ENCODE peak calls at places on chromosomes 3 and 15, in eight cellular contexts. R, B, I, E, V, J, Y and M are unnamed samples.

GRCh38 chr3:192745150-192745549 is 17.8 kb upstream of the FGF12 start:
- DNase-seq in V (no peak), R (no peak), Y (no peak), E (no peak), B (no peak), I (no peak), J (no peak), M (no peak)

GRCh38 chr15:90956551-90957104 is 1.9 kb downstream of the RCCD1 start:
- DNase-seq in V (peak), Y (no peak), I (no peak), J (peak), E (peak), B (peak), R (no peak), M (peak)

GRCh38 chr3:47385007-47385406 is 4.2 kb downstream of the PTPN23 start:
- DNase-seq in V (no peak), I (no peak), Y (no peak), R (peak), E (no peak), J (no peak), B (peak), M (no peak)

GRCh38 chr15:85691350-85692240 is 103.1 kb downstream of the KLHL25 start:
- DNase-seq in J (no peak), B (no peak), I (peak), V (no peak), Y (no peak), R (no peak), E (no peak), M (no peak)

GRCh38 chr3:100954199-100954935 is 38.9 kb downstream of the ABI3BP start:
- DNase-seq in J (no peak), R (no peak), I (no peak), B (peak), Y (no peak), E (no peak), V (no peak), M (no peak)

GRCh38 chr3:83928391-83928790 is 1030.4 kb upstream of the CADM2 start:
- DNase-seq in I (no peak), V (peak), B (no peak), J (peak), R (peak), Y (peak), E (peak), M (peak)

GRCh38 chr3:18795078-18795477 is 353.2 kb upstream of the KCNH8 start:
- DNase-seq in V (no peak), J (no peak), R (no peak), I (no peak), B (no peak), E (no peak), Y (no peak), M (no peak)

GRCh38 chr3:45499529-45499928 is 95.0 kb upstream of the LIMD1 start:
- DNase-seq in R (peak), J (no peak), E (peak), Y (peak), I (no peak), B (peak), V (no peak), M (peak)

GRCh38 chr3:58868101-58868779 is 181.6 kb downstream of the CFAP20DC start:
- DNase-seq in B (no peak), V (no peak), J (no peak), Y (no peak), I (no peak), E (no peak), R (no peak), M (no peak)

GRCh38 chr15:28098766-28099554 is at the start of gene OCA2:
- DNase-seq in V (peak), Y (peak), B (peak), J (peak), I (no peak), E (peak), R (peak), M (peak)

GRCh38 chr3:68705695-68706429 is 226.5 kb downstream of the TAFA4 start:
- DNase-seq in R (no peak), J (no peak), B (no peak), V (no peak), E (no peak), I (no peak), Y (no peak), M (no peak)

GRCh38 chr3:116378077-116378476 is 67.2 kb downstream of the LSAMP start:
- DNase-seq in I (no peak), J (no peak), V (no peak), R (no peak), B (no peak), Y (no peak), E (no peak), M (no peak)

GRCh38 chr15:91953432-91953831 is 99.9 kb downstream of the SLCO3A1 start:
- DNase-seq in E (no peak), Y (no peak), B (no peak), J (no peak), V (no peak), I (no peak), R (no peak), M (no peak)

DNA sequence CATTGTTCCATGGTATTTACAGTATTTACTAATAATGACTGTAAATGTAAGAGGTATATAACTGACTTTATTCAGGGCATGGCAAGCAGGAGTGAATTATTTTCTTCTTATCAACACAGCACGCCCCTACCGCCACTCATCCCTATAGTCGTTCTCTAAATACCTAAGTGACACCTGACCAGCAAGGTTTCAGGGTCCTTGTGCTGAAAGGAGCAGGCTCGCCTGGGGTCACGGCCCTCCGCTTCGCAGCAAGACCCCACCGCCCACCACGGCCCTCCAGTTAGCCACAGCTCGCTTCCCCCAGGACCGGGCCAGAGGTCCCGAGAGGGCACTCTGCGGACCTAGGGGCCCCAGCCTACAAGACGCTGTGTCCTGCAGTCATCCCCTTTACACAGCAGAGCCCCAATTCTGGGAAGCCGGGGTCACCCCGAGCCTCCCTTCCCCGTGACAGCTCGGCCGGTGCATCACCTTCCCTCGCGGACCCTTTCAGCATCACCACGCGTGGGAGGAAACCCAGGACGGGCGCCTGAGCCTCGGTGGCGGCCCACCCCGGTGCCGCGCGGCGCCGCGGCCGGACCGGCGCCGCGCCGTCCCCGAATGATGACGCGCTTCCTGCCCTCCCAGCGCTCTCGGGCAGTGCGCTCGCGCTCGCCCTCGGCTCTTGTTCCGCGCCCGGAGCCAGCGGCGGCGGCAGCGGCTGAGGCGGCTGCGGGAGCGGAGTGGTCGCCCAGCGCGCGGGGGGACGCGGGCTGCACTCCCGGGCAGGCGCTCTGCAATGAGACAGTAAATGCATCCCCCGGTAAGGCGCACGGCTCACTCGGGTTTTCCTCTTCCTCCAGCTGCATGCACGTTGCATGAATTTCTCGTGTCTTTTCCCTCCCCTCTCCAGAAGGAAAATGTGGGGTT is 225.1 kb upstream of the C2CD4B start:
- DNase-seq in Y (peak), E (peak), B (peak), J (peak), V (peak), I (no peak), R (peak), M (peak)
- TF ChIP-seq USF2 in Y (no peak), E (no peak), B (no peak), J (no peak), V (no peak), I (no peak), R (no peak), M (no peak)

GRCh38 chr15:74787251-74788041 is 5.6 kb downstream of the CSK start:
- DNase-seq in B (peak), I (peak), Y (peak), J (peak), E (peak), V (peak), R (no peak), M (peak)
- TF ChIP-seq USF2 in B (no peak), I (no peak), Y (no peak), J (no peak), E (no peak), V (no peak), R (no peak), M (no peak)

DNA sequence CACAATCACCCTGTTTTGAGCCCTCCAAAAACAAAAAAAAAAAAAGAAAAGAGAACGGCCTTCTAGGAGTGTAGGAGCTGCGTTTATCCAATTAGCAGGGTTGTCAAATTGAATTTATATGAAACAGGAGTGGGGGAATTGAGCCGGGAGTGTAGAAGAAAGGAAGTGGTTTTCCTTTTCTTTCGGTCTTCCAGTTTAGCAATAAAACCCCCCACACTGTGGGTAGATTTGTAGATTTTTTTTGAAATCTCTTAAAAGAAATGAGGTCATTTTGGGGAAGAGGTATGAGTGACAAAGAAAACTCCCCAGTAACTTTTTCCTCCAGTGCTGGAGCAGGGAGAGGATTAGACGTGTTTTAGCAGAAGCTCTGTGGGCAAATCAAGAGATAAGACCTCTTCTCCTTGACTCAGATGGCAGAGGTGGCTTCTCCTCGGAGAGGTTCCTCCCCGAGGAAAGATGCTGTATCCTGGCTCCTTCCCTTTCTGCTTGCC is 30.8 kb downstream of the BOC start:
- DNase-seq in J (no peak), E (no peak), B (peak), R (no peak), I (no peak), V (no peak), Y (no peak), M (no peak)
- TF ChIP-seq USF2 in J (no peak), E (no peak), B (no peak), R (no peak), I (no peak), V (no peak), Y (no peak), M (no peak)

DNA sequence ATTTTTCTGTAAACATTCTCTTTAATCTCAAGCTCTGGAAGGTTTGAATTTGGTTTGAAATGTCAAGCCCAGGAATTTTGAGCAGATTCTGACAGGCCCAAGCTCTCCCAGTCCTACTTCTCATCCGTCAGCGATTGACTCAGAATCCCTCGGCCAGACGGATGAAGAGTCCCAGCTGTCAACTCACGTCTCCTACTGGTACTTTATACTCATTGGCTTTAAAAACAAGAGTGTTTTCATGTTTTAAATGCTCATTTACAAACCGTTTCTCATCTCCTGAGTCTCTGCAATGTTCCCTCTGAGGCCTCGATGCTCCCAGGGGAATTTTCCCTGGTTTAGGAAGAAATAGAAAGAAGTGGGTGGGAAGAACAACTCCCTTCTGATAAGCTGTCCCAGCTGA is 478.1 kb upstream of the DPH6 start:
- DNase-seq in R (no peak), Y (no peak), I (no peak), J (no peak), E (no peak), V (no peak), B (peak), M (no peak)
- TF ChIP-seq USF2 in R (no peak), Y (no peak), I (no peak), J (no peak), E (no peak), V (no peak), B (no peak), M (no peak)

GRCh38 chr3:15102256-15102655 is 3.3 kb upstream of the RBSN start:
- DNase-seq in E (no peak), V (no peak), Y (no peak), J (no peak), R (no peak), B (no peak), I (no peak), M (no peak)

GRCh38 chr3:15099364-15100098 is 583 bp upstream of the RBSN start:
- DNase-seq in E (no peak), I (no peak), Y (no peak), B (no peak), R (no peak), J (no peak), V (no peak), M (peak)

GRCh38 chr3:15097889-15098288 is 1.1 kb downstream of the RBSN start:
- DNase-seq in R (no peak), J (no peak), I (peak), E (no peak), V (no peak), Y (peak), B (no peak), M (no peak)

GRCh38 chr3:15096026-15096425 is 2.9 kb downstream of the RBSN start:
- DNase-seq in R (no peak), E (no peak), B (no peak), V (no peak), J (no peak), I (no peak), Y (no peak), M (no peak)

GRCh38 chr3:15098503-15099363 is at the start of gene RBSN:
- DNase-seq in E (peak), R (peak), B (peak), V (peak), Y (peak), J (peak), I (peak), M (peak)
- TF ChIP-seq USF2 in E (no peak), R (no peak), B (peak), V (no peak), Y (no peak), J (peak), I (no peak), M (no peak)

GRCh38 chr3:19866751-19867347 is 67.2 kb downstream of the EFHB start:
- DNase-seq in I (peak), E (peak), R (peak), Y (peak), B (peak), J (peak), V (peak), M (peak)
- TF ChIP-seq USF2 in I (no peak), E (no peak), R (no peak), Y (no peak), B (no peak), J (no peak), V (no peak), M (no peak)

DNA sequence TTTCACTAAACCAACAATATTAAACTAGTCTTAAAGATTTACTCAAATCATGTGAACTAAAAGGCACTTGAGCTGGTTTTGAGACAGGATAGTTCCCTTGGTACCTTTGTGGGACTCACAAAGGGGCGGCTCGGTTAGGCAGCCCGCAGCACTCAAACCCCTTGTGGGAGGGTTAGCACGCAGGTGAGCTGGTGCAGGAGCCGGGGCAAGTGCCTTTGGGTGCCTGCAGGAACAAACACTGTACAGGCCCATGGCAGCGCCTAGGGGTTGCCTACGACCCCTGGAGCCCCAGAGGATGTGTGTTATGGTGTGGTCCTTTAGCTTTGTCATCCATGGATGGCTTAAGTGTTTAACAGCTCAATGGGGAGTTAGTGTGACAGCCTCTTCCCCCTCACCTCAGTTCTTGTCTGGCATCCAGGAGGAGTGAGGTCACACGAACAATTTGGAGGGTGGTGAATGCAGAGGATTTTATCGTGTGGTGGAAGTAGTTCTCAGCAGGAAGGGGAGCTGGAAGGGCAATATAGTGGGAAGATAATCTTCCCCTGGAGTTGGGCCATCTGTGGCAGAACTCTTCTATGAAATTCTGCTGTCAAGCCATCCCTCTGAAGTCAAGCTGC is 470.9 kb downstream of the RBMS3 start:
- DNase-seq in B (no peak), I (no peak), J (no peak), R (no peak), E (no peak), V (no peak), Y (no peak), M (no peak)
- TF ChIP-seq USF2 in B (no peak), I (no peak), J (no peak), R (no peak), E (no peak), V (no peak), Y (no peak), M (no peak)

GRCh38 chr3:118978393-118978758 is 56.3 kb downstream of the IGSF11 start:
- DNase-seq in R (no peak), B (no peak), Y (no peak), I (no peak), J (no peak), V (no peak), E (no peak), M (no peak)
- TF ChIP-seq USF2 in R (no peak), B (no peak), Y (no peak), I (no peak), J (no peak), V (no peak), E (no peak), M (no peak)

GRCh38 chr3:72537448-72537847 is 310.8 kb downstream of the SHQ1 start:
- DNase-seq in B (no peak), V (no peak), Y (no peak), E (no peak), R (no peak), I (no peak), J (no peak), M (no peak)
- TF ChIP-seq USF2 in B (no peak), V (no peak), Y (no peak), E (no peak), R (no peak), I (no peak), J (no peak), M (no peak)